ENCODE peak calls at places on chromosomes 13 and 19, in four cellular contexts. I, K, Y and R are unnamed samples.

GRCh38 chr19:58568731-58569130 is 4.4 kb downstream of the MZF1 start:
- DNase-seq in Y (no peak), I (peak), K (no peak), R (no peak)

GRCh38 chr19:30755581-30755980 is 383.4 kb downstream of the ZNF536 start:
- DNase-seq in Y (peak), K (no peak), I (no peak), R (no peak)

GRCh38 chr19:29323972-29324680 is 111.2 kb upstream of the UQCRFS1 start:
- DNase-seq in I (no peak), K (no peak), Y (no peak), R (no peak)

GRCh38 chr19:588093-588742 is 1.5 kb upstream of the HCN2 start:
- DNase-seq in I (no peak), Y (peak), K (no peak), R (peak)

GRCh38 chr19:40341601-40342482 is 6.4 kb downstream of the C19orf47 start:
- DNase-seq in I (no peak), Y (no peak), K (no peak), R (no peak)

GRCh38 chr13:57438072-57438471 is 193.5 kb upstream of the PCDH17 start:
- DNase-seq in Y (no peak), K (no peak), I (no peak), R (no peak)

GRCh38 chr13:102317593-102317992 is 84.3 kb downstream of the FGF14 start:
- DNase-seq in K (no peak), I (peak), Y (no peak), R (no peak)

GRCh38 chr19:10110972-10111317 is 548 bp upstream of the P2RY11 start:
- DNase-seq in Y (no peak), K (no peak), I (no peak), R (no peak)

GRCh38 chr13:60591348-60591747 is 194.3 kb downstream of the TDRD3 start:
- DNase-seq in Y (peak), K (peak), I (no peak), R (peak)

GRCh38 chr19:41479757-41480191 is 36.8 kb downstream of the ERICH4 start:
- DNase-seq in I (peak), Y (no peak), K (no peak), R (no peak)

GRCh38 chr19:47511128-47511517 is 3.7 kb downstream of the NAPA start:
- DNase-seq in I (peak), K (no peak), Y (no peak), R (no peak)

GRCh38 chr13:32086791-32087441 is 55.3 kb downstream of the FRY start:
- DNase-seq in I (no peak), K (no peak), Y (no peak), R (no peak)

GRCh38 chr19:52991484-52991883 is 22.2 kb upstream of the ERVV-1 start:
- DNase-seq in Y (peak), I (no peak), K (no peak), R (peak)

GRCh38 chr13:113548778-113549621 is 35.6 kb upstream of the TFDP1 start:
- DNase-seq in I (no peak), K (no peak), Y (no peak), R (no peak)

GRCh38 chr19:49683814-49684250 is 5.6 kb upstream of the ADM5 start:
- DNase-seq in I (no peak), K (no peak), Y (no peak), R (no peak)

GRCh38 chr13:47680752-47681151 is 320.3 kb downstream of the SUCLA2 start:
- DNase-seq in Y (peak), I (no peak), K (no peak), R (no peak)

GRCh38 chr13:19618925-19619324 is 14.5 kb upstream of the MPHOSPH8 start:
- DNase-seq in K (no peak), I (no peak), Y (no peak), R (peak)

GRCh38 chr19:10677796-10678195 is 23.4 kb upstream of the QTRT1 start:
- DNase-seq in K (no peak), Y (no peak), I (no peak), R (no peak)

GRCh38 chr19:46967578-46968018 is 52.0 kb upstream of the NPAS1 start:
- DNase-seq in K (no peak), Y (no peak), I (no peak), R (no peak)

GRCh38 chr19:53461866-53462265 is 5.7 kb upstream of the ZNF813 start:
- DNase-seq in I (no peak), Y (peak), K (no peak), R (no peak)

GRCh38 chr13:48873598-48873997 is 102.1 kb upstream of the FNDC3A start:
- DNase-seq in Y (peak), I (no peak), K (no peak), R (no peak)

GRCh38 chr19:58001895-58002369 is 688 bp downstream of the ZNF606 start:
- DNase-seq in I (no peak), K (no peak), Y (no peak), R (peak)

GRCh38 chr13:43874512-43875092 is 4.9 kb downstream of the CCDC122 start:
- DNase-seq in K (no peak), Y (no peak), I (no peak), R (no peak)

GRCh38 chr13:77574076-77574475 is 38.6 kb downstream of the SCEL start:
- DNase-seq in Y (no peak), K (no peak), I (no peak), R (no peak)

GRCh38 chr13:44840131-44840530 is 149.1 kb downstream of the NUFIP1 start:
- DNase-seq in K (no peak), I (no peak), Y (no peak), R (no peak)

GRCh38 chr13:74966814-74967213 is 515.2 kb downstream of the TBC1D4 start:
- DNase-seq in Y (no peak), I (no peak), K (no peak), R (peak)

GRCh38 chr13:43356566-43356965 is 333.2 kb downstream of the DNAJC15 start:
- DNase-seq in Y (peak), K (no peak), I (no peak), R (no peak)

GRCh38 chr19:1374250-1374577 is 9.5 kb upstream of the NDUFS7 start:
- DNase-seq in Y (no peak), K (no peak), I (peak), R (no peak)

GRCh38 chr13:46495647-46496046 is 57.3 kb upstream of the LRCH1 start:
- DNase-seq in K (no peak), Y (no peak), I (no peak), R (no peak)

GRCh38 chr13:44436589-44437337 is 63.1 kb downstream of the SERP2 start:
- DNase-seq in I (peak), Y (peak), K (peak), R (peak)

GRCh38 chr19:8088752-8089663 is 36.4 kb downstream of the CCL25 start:
- DNase-seq in I (no peak), K (no peak), Y (no peak), R (no peak)

DNA sequence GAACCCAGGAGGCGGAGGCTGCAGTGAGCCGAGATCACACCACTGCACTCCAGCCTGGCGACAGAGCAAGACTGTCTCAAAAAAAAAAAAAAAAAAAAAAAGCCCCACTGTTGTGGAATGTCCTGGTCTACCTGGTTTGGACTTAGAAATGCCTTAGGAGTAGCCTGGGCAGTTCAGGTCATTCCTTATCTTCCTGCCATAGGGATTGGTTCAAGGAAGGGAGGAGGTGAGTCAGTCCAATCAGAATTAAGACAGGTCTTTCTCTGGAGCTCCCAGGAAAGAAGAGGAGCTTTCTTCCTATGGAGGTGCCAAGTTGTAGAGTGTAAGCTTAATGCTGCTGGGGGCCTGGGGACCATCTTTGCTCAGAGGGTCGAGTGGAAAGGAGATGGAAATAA is 44.8 kb downstream of the SIPA1L3 start:
- DNase-seq in Y (no peak), K (no peak), I (no peak), R (no peak)
- H3K27ac ChIP-seq in Y (no peak), K (no peak), I (no peak), R (no peak)

GRCh38 chr19:18466354-18466753 is 28.4 kb upstream of the ISYNA1 start:
- DNase-seq in K (no peak), I (no peak), Y (no peak), R (no peak)

GRCh38 chr19:18465214-18465963 is 27.5 kb upstream of the ISYNA1 start:
- DNase-seq in Y (no peak), K (no peak), I (no peak), R (no peak)

GRCh38 chr19:18465964-18466339 is 28.0 kb upstream of the ISYNA1 start:
- DNase-seq in K (no peak), Y (no peak), I (no peak), R (no peak)

GRCh38 chr19:18461471-18461870 is 23.5 kb upstream of the ISYNA1 start:
- DNase-seq in K (no peak), I (no peak), Y (no peak), R (no peak)

GRCh38 chr19:18464646-18465045 is 26.7 kb upstream of the ISYNA1 start:
- DNase-seq in K (no peak), I (peak), Y (no peak), R (peak)
- TF ChIP-seq CTCF in K (no peak), I (no peak), Y (no peak), R (no peak)

DNA sequence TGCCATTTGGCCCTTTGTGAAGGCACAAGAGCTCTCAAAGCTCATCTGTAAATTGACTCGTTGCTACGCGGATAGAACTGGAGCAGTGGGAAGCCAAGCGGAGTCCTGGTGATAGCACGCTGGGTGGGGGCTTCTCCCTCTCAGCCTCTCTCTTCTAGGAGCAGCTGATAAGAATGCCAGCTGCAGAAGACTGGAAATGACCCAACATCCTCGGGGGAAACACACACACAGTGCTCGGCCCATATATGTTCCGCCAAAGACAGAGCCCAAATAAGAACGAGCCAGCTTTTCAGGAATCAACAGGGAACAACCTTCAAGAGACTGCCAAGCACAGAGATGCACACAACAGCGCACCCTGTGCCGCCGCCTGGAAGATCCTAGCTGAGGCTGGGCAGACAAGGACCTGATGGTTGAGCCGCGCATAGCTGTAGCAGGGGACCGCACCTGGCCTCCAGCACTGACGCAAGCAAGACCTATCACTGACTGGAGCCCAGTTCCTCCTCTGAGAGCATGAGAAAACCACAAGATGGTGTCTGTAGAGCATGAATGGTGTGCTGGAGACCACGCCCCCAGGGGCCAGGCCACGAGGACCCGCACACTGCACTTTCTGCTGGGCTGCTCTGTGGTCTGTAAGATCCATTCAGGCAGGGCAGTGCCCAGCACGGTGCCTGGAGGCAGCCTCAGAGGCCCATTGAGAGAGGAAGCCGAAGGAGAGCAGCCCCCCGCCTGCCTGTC is 16.0 kb upstream of the SLC35E1 start:
- DNase-seq in K (peak), Y (peak), I (no peak), R (no peak)
- H3K27ac ChIP-seq in K (peak), Y (peak), I (no peak), R (no peak)

DNA sequence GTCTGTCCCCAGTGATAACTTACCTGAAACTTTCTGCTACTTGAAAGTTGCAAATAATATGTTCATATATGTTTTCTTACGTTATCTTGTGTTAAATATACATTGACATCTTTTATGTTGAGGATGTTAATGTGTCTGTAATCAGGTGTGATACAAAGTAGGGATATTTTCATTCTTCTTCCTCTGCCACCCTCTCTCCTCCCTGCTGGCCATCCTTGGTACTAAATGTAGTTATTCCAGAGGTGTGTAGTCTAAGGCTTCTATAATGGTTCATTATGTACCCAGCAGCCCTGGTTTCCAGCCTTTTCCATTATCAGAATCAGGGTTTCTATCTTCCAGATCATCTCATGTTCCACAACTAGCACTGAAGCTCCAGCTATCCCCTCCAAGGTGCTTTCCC is 606.7 kb upstream of the KLHL1 start:
- DNase-seq in Y (no peak), I (no peak), K (no peak), R (no peak)
- TF ChIP-seq CTCF in Y (peak), I (no peak), K (no peak), R (peak)

GRCh38 chr13:79401259-79402071 is 4.6 kb downstream of the RBM26 start:
- DNase-seq in K (no peak), Y (no peak), I (no peak), R (no peak)
- H3K27ac ChIP-seq in K (no peak), Y (no peak), I (no peak), R (no peak)

DNA sequence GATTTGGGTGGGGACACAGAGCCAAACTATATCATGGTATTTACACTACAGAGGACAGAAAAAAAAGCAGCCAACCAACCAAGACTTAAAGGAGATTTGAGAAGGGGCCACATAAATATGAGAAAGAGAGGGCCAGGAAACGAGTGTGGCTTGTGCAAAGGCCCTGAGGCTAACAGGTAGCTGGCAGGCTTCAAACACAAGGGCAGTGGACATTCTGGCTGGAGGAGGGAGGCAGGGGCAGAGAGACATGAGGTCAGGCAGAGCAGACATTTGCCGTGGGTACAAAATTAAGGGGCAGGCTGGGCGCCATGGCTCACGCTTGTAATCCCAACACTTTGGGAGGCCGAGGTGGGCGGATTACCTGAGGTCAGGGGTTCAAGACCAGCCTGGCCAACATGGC is 278.7 kb downstream of the FOXO1 start:
- DNase-seq in K (no peak), I (no peak), Y (no peak), R (no peak)
- TF ChIP-seq CTCF in K (no peak), I (no peak), Y (no peak), R (no peak)

GRCh38 chr13:97385854-97386253 is 48.1 kb upstream of the RAP2A start:
- DNase-seq in K (no peak), Y (peak), I (no peak), R (no peak)
- H3K27ac ChIP-seq in K (no peak), Y (no peak), I (no peak), R (no peak)